ENCODE peak calls at places on chromosomes 11 and 22, in six cellular contexts. M, X, Z, W, F and L are unnamed samples.

GRCh38 chr11:91776660-91777059 is 448.0 kb upstream of the FAT3 start:
- DNase-seq in F (no peak), Z (no peak), M (no peak), W (no peak), X (no peak), L (no peak)

GRCh38 chr11:113384551-113384950 is 3.0 kb upstream of the ANKK1 start:
- DNase-seq in W (peak; percentile 59), F (peak; percentile 90), Z (peak; percentile 26), M (peak; percentile 89), X (no peak), L (no peak)

GRCh38 chr11:130779943-130780342 is 136.3 kb downstream of the SNX19 start:
- DNase-seq in F (no peak), X (no peak), W (no peak), M (no peak), Z (no peak), L (no peak)

GRCh38 chr11:64879226-64879900 is 942 bp upstream of the EHD1 start:
- DNase-seq in F (no peak), Z (no peak), M (no peak), X (no peak), W (no peak), L (no peak)

GRCh38 chr11:70029831-70030811 is 48.0 kb upstream of the ANO1 start:
- DNase-seq in M (no peak), X (peak; percentile 55), Z (peak; percentile 20), W (no peak), F (no peak), L (no peak)

GRCh38 chr11:3929232-3929631 is 73.8 kb downstream of the STIM1 start:
- DNase-seq in X (no peak), Z (no peak), M (no peak), F (no peak), W (no peak), L (no peak)

GRCh38 chr11:47550288-47551052 is 2.5 kb downstream of the CELF1 start:
- DNase-seq in W (no peak), F (no peak), X (peak; percentile 70), Z (no peak), M (peak; percentile 46), L (no peak)

GRCh38 chr11:73230931-73231330 is 12.8 kb downstream of the P2RY2 start:
- DNase-seq in F (no peak), W (no peak), M (no peak), X (peak; percentile 59), Z (no peak), L (no peak)

GRCh38 chr11:94876645-94877445 is 96.5 kb downstream of the CWC15 start:
- DNase-seq in W (peak; percentile 87), X (no peak), Z (no peak), M (peak; percentile 93), F (peak; percentile 97), L (no peak)

GRCh38 chr22:33400891-33401290 is 342.7 kb upstream of the SYN3 start:
- DNase-seq in F (no peak), X (no peak), Z (no peak), W (no peak), M (no peak), L (no peak)

GRCh38 chr11:19892387-19892786 is 179.8 kb downstream of the NAV2 start:
- DNase-seq in X (no peak), Z (peak; percentile 39), W (no peak), M (no peak), F (no peak), L (no peak)

DNA sequence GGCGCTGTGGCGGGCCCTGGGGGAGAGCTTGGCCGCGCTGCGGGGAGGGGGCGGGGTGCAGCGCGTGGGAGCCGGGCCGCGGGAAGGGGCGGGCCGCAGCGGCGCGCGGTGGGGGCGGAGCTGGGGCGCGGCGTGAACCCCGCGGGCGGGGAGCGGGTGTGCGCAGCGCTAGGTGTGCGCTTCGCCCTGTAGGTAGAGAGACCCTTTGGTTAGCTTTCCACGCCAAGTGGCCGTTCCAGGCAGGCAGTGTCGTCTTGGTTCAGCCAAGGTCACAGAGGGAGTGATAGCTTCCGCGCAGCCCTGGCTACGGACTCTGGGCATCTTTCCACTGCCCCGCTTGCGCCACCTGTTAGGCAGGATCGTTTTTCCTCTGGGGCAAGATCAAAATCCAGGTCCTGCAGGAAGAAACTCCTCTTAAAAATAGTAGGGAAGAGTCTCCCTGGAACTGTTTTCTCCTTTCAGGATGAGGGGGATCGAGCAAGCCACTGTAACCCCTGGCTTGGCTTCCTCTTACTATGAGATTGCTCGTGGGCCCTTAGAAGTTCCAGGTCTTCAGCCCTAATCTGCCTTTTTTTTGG is 434 bp downstream of the BANF1 start:
- DNase-seq in X (no peak), M (peak; percentile 45), F (peak; percentile 38), W (no peak), Z (peak; percentile 34), L (no peak)
- TF ChIP-seq CTCF in X (no peak), M (no peak), F (peak; percentile 11), W (peak; percentile 8), Z (peak; percentile 12), L (no peak)

GRCh38 chr11:61349189-61349751 is 12.4 kb downstream of the CYB561A3 start:
- DNase-seq in W (no peak), M (no peak), Z (no peak), X (no peak), F (no peak), L (no peak)
- TF ChIP-seq CTCF in W (no peak), M (no peak), Z (no peak), X (no peak), F (no peak), L (no peak)

GRCh38 chr22:36493690-36494110 is 12.3 kb upstream of the TXN2 start:
- DNase-seq in X (no peak), W (no peak), F (no peak), M (no peak), Z (no peak), L (no peak)

GRCh38 chr22:36497910-36498669 is 8.8 kb downstream of the FOXRED2 start:
- DNase-seq in M (no peak), F (no peak), X (no peak), Z (no peak), W (no peak), L (no peak)
- TF ChIP-seq CTCF in M (no peak), F (peak; percentile 4), X (no peak), Z (peak; percentile 27), W (no peak), L (no peak)

DNA sequence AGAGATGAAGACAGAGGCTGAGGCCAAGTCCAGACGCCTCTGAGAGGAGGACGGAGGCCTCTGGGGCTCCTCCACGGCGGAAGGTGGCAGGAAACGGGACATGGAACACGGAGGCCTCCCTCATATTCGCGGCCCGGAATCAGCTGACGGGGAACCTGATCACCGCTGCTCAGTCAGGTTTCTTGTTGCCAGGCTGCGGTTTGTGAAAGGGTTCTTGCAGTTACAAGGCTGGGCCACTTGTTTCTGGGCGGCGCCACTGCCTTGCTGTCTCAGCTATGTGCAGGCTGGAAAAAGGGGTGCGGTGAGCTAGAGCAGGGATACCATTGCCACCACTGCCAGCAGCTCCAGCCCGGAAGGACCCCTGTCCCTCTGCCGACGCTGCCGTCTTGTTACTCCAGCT is 10.0 kb upstream of the MMP1 start:
- DNase-seq in X (no peak), Z (peak; percentile 95), W (no peak), F (peak; percentile 32), M (no peak), L (peak; percentile 12)
- TF ChIP-seq CTCF in X (no peak), Z (peak; percentile 77), W (peak; percentile 10), F (peak; percentile 48), M (peak; percentile 30), L (peak; percentile 51)